ENCODE peak calls at places on chromosomes 4 and X, in five cellular contexts. Z, W, J, E and V are unnamed samples.

GRCh38 chr4:88991746-88992145 is 65.2 kb downstream of the FAM13A start:
- DNase-seq in Z (no peak), W (no peak), J (no peak), E (peak; percentile 71), V (no peak)

GRCh38 chr4:34196375-34196774 is 2047.9 kb downstream of the ARAP2 start:
- DNase-seq in Z (peak; percentile 60), W (no peak), J (peak; percentile 15), E (no peak), V (no peak)

GRCh38 chrX:153970398-153971123 is 1.1 kb downstream of the HCFC1 start:
- DNase-seq in Z (peak; percentile 74), W (peak; percentile 53), J (peak; percentile 90), E (no peak), V (no peak)

GRCh38 chr4:3442959-3443749 is 1.4 kb downstream of the HGFAC start:
- DNase-seq in Z (peak; percentile 61), W (peak; percentile 57), J (peak; percentile 14), E (peak; percentile 27), V (no peak)

GRCh38 chr4:170420255-170420693 is 330.5 kb upstream of the AADAT start:
- DNase-seq in Z (peak; percentile 9), W (no peak), J (peak; percentile 8), E (no peak), V (no peak)

GRCh38 chr4:71066737-71067716 is 73.6 kb downstream of the DCK start:
- DNase-seq in Z (no peak), W (no peak), J (no peak), E (no peak), V (no peak)

GRCh38 chrX:105816517-105816916 is 5.8 kb upstream of the NRK start:
- DNase-seq in Z (no peak), W (no peak), J (no peak), E (no peak), V (no peak)

GRCh38 chrX:39726810-39727209 is 370.9 kb downstream of the BCOR start:
- DNase-seq in Z (peak; percentile 49), W (no peak), J (no peak), E (peak; percentile 43), V (peak; percentile 66)

GRCh38 chr4:183147191-183147590 is 48.1 kb downstream of the WWC2 start:
- DNase-seq in Z (no peak), W (no peak), J (no peak), E (no peak), V (no peak)

GRCh38 chr4:118683513-118683912 is 1.7 kb upstream of the METTL14 start:
- DNase-seq in Z (peak; percentile 25), W (no peak), J (no peak), E (no peak), V (no peak)

GRCh38 chr4:4325321-4325720 is 35.3 kb downstream of the ZBTB49 start:
- DNase-seq in Z (no peak), W (no peak), J (no peak), E (no peak), V (no peak)

GRCh38 chrX:40158036-40158706 is 60.4 kb upstream of the BCOR start:
- DNase-seq in Z (peak; percentile 63), W (no peak), J (no peak), E (no peak), V (no peak)

GRCh38 chrX:9785944-9786741 is at the start of gene SHROOM2:
- DNase-seq in Z (no peak), W (no peak), J (no peak), E (no peak), V (no peak)

GRCh38 chr4:156913234-156913633 is 58.4 kb downstream of the PDGFC start:
- DNase-seq in Z (no peak), W (no peak), J (no peak), E (no peak), V (no peak)

GRCh38 chr4:63464393-63464792 is 944.9 kb downstream of the TECRL start:
- DNase-seq in Z (no peak), W (no peak), J (no peak), E (no peak), V (no peak)

GRCh38 chr4:53767503-53767902 is 176.2 kb upstream of the LNX1 start:
- DNase-seq in Z (peak; percentile 89), W (no peak), J (peak; percentile 75), E (no peak), V (no peak)

GRCh38 chrX:43676960-43677582 is 21.0 kb downstream of the MAOA start:
- DNase-seq in Z (no peak), W (no peak), J (peak; percentile 65), E (no peak), V (no peak)

GRCh38 chr4:80237992-80238391 is 28.5 kb upstream of the FGF5 start:
- DNase-seq in Z (peak; percentile 96), W (no peak), J (peak; percentile 85), E (peak; percentile 77), V (no peak)

GRCh38 chr4:80798082-80798481 is 232.4 kb upstream of the BMP3 start:
- DNase-seq in Z (no peak), W (no peak), J (no peak), E (no peak), V (no peak)

GRCh38 chr4:81142744-81143143 is 72.3 kb downstream of the PRKG2 start:
- DNase-seq in Z (peak; percentile 78), W (no peak), J (peak; percentile 81), E (no peak), V (peak; percentile 59)

GRCh38 chrX:123964155-123964554 is 2.6 kb downstream of the STAG2 start:
- DNase-seq in Z (peak; percentile 13), W (no peak), J (peak; percentile 62), E (peak; percentile 20), V (no peak)

GRCh38 chr4:72896515-72896914 is 173.0 kb downstream of the COX18 start:
- DNase-seq in Z (peak; percentile 67), W (no peak), J (peak; percentile 67), E (no peak), V (no peak)

GRCh38 chr4:94500696-94501095 is 49.0 kb downstream of the PDLIM5 start:
- DNase-seq in Z (peak; percentile 28), W (no peak), J (no peak), E (no peak), V (no peak)

GRCh38 chr4:80475781-80476180 is 140.3 kb downstream of the CFAP299 start:
- DNase-seq in Z (no peak), W (no peak), J (peak; percentile 14), E (no peak), V (no peak)

GRCh38 chr4:10697071-10697470 is 12.5 kb upstream of the CLNK start:
- DNase-seq in Z (no peak), W (no peak), J (no peak), E (no peak), V (no peak)

GRCh38 chrX:39242187-39242586 is 440.9 kb downstream of the MID1IP1 start:
- DNase-seq in Z (peak; percentile 22), W (no peak), J (peak; percentile 6), E (peak; percentile 1), V (no peak)

GRCh38 chrX:43817454-43817853 is 64.8 kb downstream of the MAOB start:
- DNase-seq in Z (no peak), W (no peak), J (no peak), E (no peak), V (no peak)

GRCh38 chr4:1035510-1035909 is 24.1 kb downstream of the FGFRL1 start:
- DNase-seq in Z (no peak), W (no peak), J (no peak), E (peak; percentile 34), V (no peak)
- TF ChIP-seq CTCF in Z (no peak), W (no peak), J (no peak), E (no peak), V (no peak)

GRCh38 chr4:165864228-165864627 is 8.8 kb upstream of the TLL1 start:
- DNase-seq in Z (peak; percentile 2), W (no peak), J (no peak), E (peak; percentile 36), V (no peak)
- TF ChIP-seq CTCF in Z (no peak), W (no peak), J (no peak), E (peak; percentile 1), V (no peak)

GRCh38 chr4:113761682-113762060 is at the start of gene CAMK2D:
- DNase-seq in Z (peak; percentile 92), W (peak; percentile 85), J (peak; percentile 92), E (peak; percentile 91), V (peak; percentile 60)
- TF ChIP-seq CTCF in Z (peak; percentile 68), W (peak; percentile 34), J (peak; percentile 53), E (peak; percentile 72), V (peak; percentile 69)

DNA sequence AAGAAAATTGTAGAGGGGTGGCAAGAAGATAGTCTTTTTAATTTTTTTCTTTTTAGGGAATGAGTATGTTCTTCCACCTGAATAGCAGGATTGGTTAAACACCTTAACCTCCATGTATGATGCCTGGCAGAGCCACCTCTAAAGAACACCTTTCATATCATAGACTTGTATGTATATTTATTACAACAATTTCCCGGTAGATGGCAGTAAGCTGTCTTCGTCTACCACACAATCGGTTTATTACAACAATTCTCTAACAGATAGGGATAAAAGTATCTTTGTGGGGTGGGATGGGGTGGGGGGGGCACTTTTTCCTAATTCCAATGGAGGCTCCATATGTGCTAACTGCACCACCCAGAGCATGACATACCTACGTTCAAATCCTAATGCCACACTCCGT is 255.5 kb downstream of the LDB2 start:
- DNase-seq in Z (no peak), W (no peak), J (peak; percentile 30), E (no peak), V (no peak)
- TF ChIP-seq CTCF in Z (no peak), W (no peak), J (peak; percentile 12), E (no peak), V (no peak)

GRCh38 chrX:15127010-15127409 is 142.9 kb downstream of the ASB9 start:
- DNase-seq in Z (no peak), W (no peak), J (no peak), E (no peak), V (no peak)
- TF ChIP-seq CTCF in Z (no peak), W (no peak), J (no peak), E (no peak), V (no peak)

GRCh38 chrX:100990139-100990538 is 20.6 kb downstream of the ARL13A start:
- DNase-seq in Z (no peak), W (no peak), J (no peak), E (no peak), V (no peak)
- TF ChIP-seq CTCF in Z (no peak), W (no peak), J (no peak), E (no peak), V (no peak)

DNA sequence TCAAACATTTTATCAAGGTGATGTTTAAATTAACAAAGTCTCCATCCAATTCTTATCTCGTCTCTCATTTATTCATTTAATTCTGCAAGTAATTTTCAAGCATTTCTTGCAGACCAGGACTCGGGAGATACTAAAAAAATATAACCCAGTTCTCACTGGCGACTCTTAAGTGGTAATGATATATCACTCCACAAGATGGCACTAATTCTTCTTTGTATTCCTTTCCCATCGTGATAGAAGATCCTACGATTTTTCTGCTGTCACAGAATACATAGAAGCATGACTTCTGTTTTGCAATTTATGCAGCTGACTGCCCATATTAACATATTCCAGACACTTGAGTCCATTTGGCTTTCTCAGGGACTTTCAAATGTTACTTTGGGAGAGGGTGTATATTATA is 64.0 kb upstream of the FGF13 start:
- DNase-seq in Z (peak; percentile 24), W (no peak), J (peak; percentile 54), E (peak; percentile 4), V (no peak)
- TF ChIP-seq CTCF in Z (peak; percentile 29), W (peak; percentile 35), J (no peak), E (no peak), V (peak; percentile 38)